ENCODE peak calls at places on chromosomes 2 and 18, in four cellular contexts. W is brain microvascular endothelial cell, F is stomach, Z is HCT116. B is an unnamed sample.

GRCh38 chr2:42971947-42972736 is 179.8 kb upstream of the HAAO start:
- DNase-seq in W (no peak), F (no peak), Z (no peak), B (no peak)

GRCh38 chr2:209933499-209934458 is 68.7 kb upstream of the RPE start:
- DNase-seq in W (peak; percentile 81), F (peak; percentile 40), Z (no peak), B (no peak)

GRCh38 chr18:38464024-38464423 is 898.4 kb upstream of the CELF4 start:
- DNase-seq in W (no peak), F (no peak), Z (no peak), B (no peak)

GRCh38 chr2:28755411-28755810 is 3.8 kb downstream of the PPP1CB start:
- DNase-seq in W (peak; percentile 13), F (no peak), Z (no peak), B (no peak)

GRCh38 chr2:235556901-235557300 is 63.1 kb downstream of the AGAP1 start:
- DNase-seq in W (no peak), F (no peak), Z (no peak), B (no peak)

GRCh38 chr2:38509322-38509946 is 93.3 kb downstream of the HNRNPLL start:
- DNase-seq in W (peak; percentile 50), F (no peak), Z (no peak), B (no peak)

GRCh38 chr2:2187196-2187595 is 143.9 kb downstream of the MYT1L start:
- DNase-seq in W (no peak), F (no peak), Z (no peak), B (no peak)

GRCh38 chr2:38505779-38506178 is 96.9 kb downstream of the HNRNPLL start:
- DNase-seq in W (peak; percentile 48), F (no peak), Z (no peak), B (no peak)

GRCh38 chr2:211822686-211823335 is 715.8 kb downstream of the ERBB4 start:
- DNase-seq in W (peak; percentile 29), F (no peak), Z (no peak), B (no peak)

GRCh38 chr18:3246636-3247242 is 862 bp upstream of the MYL12A start:
- DNase-seq in W (no peak), F (no peak), Z (no peak), B (no peak)

GRCh38 chr2:222468338-222468737 is 44.0 kb downstream of the SGPP2 start:
- DNase-seq in W (no peak), F (peak; percentile 79), Z (no peak), B (no peak)

GRCh38 chr2:96409543-96410184 is 74.1 kb downstream of the NCAPH start:
- DNase-seq in W (no peak), F (no peak), Z (no peak), B (no peak)

GRCh38 chr2:109660046-109660860 is 46.1 kb downstream of the SOWAHC start:
- DNase-seq in W (no peak), F (no peak), Z (no peak), B (no peak)

GRCh38 chr18:49052891-49053644 is 102.3 kb upstream of the SMAD7 start:
- DNase-seq in W (peak; percentile 99), F (no peak), Z (no peak), B (no peak)

GRCh38 chr2:138722316-138722715 is 57.9 kb downstream of the NXPH2 start:
- DNase-seq in W (no peak), F (no peak), Z (no peak), B (no peak)

GRCh38 chr18:79962835-79963657 is 1.4 kb upstream of the HSBP1L1 start:
- DNase-seq in W (no peak), F (no peak), Z (no peak), B (no peak)

GRCh38 chr2:200616193-200616592 is 30.4 kb downstream of the AOX1 start:
- DNase-seq in W (no peak), F (no peak), Z (no peak), B (no peak)

GRCh38 chr2:223054193-223054781 is 2.3 kb downstream of the KCNE4 start:
- DNase-seq in W (peak; percentile 63), F (no peak), Z (no peak), B (no peak)

GRCh38 chr2:58019209-58019608 is 27.4 kb upstream of the VRK2 start:
- DNase-seq in W (no peak), F (no peak), Z (no peak), B (no peak)

GRCh38 chr2:72143441-72144356 is 4.0 kb downstream of the CYP26B1 start:
- DNase-seq in W (no peak), F (peak; percentile 20), Z (no peak), B (no peak)

GRCh38 chr2:3634631-3635091 is 23.3 kb upstream of the ALLC start:
- DNase-seq in W (no peak), F (peak; percentile 10), Z (no peak), B (no peak)

GRCh38 chr2:130286983-130287655 is 55.6 kb upstream of the IMP4 start:
- DNase-seq in W (no peak), F (no peak), Z (no peak), B (no peak)

GRCh38 chr18:36394486-36394885 is 97.0 kb downstream of the FHOD3 start:
- DNase-seq in W (no peak), F (no peak), Z (no peak), B (no peak)

GRCh38 chr2:15620340-15620739 is 28.7 kb downstream of the DDX1 start:
- DNase-seq in W (no peak), F (no peak), Z (no peak), B (no peak)

GRCh38 chr2:204239756-204240155 is 303.2 kb downstream of the ICOS start:
- DNase-seq in W (no peak), F (no peak), Z (no peak), B (no peak)

GRCh38 chr2:207251573-207252192 is 85.9 kb upstream of the KLF7 start:
- DNase-seq in W (no peak), F (no peak), Z (no peak), B (no peak)

GRCh38 chr2:94861308-94862152 is 9.7 kb upstream of the TEKT4 start:
- DNase-seq in W (no peak), F (no peak), Z (no peak), B (no peak)

GRCh38 chr2:10009271-10009810 is 34.0 kb upstream of the KLF11 start:
- DNase-seq in W (no peak), F (peak; percentile 43), Z (no peak), B (no peak)

GRCh38 chr2:20614201-20615045 is 36.5 kb downstream of the HS1BP3 start:
- DNase-seq in W (no peak), F (peak; percentile 69), Z (no peak), B (peak; percentile 18)

GRCh38 chr2:42638080-42638784 is 69.8 kb downstream of the MTA3 start:
- DNase-seq in W (no peak), F (no peak), Z (no peak), B (no peak)

GRCh38 chr18:35500113-35500512 is 2.4 kb upstream of the INO80C start:
- DNase-seq in W (no peak), F (no peak), Z (no peak), B (no peak)

GRCh38 chr2:126802774-126803421 is 95.8 kb upstream of the TEX51 start:
- DNase-seq in W (no peak), F (no peak), Z (no peak), B (no peak)

DNA sequence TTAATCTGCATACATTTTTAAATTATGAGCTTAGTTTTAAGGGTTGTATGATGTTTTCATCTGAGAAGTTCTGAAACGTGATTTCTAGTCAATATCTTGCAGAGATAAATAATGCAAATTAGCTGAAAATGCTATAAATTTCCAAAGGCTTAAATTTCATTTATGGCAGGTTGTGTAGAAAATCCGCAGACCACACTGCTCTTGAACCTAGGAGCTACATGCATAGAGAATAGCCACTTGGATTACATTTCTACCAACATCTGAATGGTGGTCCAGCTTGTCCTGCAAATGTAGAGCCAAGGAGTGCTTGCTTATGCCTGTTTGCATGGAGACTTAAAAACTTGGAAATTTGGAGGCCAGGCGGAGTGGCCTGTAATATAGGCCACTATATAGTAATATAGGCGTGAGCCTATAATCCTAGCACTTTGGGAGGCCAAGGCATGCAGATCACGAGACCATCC is 6.8 kb downstream of the MAT2A start:
- DNase-seq in W (no peak), F (no peak), Z (peak; percentile 43), B (no peak)
- H3K27ac ChIP-seq in W (no peak overlapping the region), F (no peak overlapping the region), Z (peak overlapping the region; percentile 37), B (no peak overlapping the region)

GRCh38 chr2:241811952-241812729 is 3.1 kb downstream of the NEU4 start:
- DNase-seq in W (no peak), F (no peak), Z (no peak), B (no peak)

GRCh38 chr2:241809383-241810303 is 650 bp downstream of the NEU4 start:
- DNase-seq in W (no peak), F (no peak), Z (no peak), B (no peak)

GRCh38 chr2:241810304-241811208 is 1.6 kb downstream of the NEU4 start:
- DNase-seq in W (no peak), F (no peak), Z (no peak), B (no peak)

GRCh38 chr2:241812730-241813079 is 3.7 kb downstream of the NEU4 start:
- DNase-seq in W (no peak), F (no peak), Z (no peak), B (no peak)

GRCh38 chr2:241811209-241811951 is 2.4 kb downstream of the NEU4 start:
- DNase-seq in W (no peak), F (no peak), Z (no peak), B (no peak)
- H3K27me3 ChIP-seq in W (no peaks in the 10 kb centered on the region), F (no peaks in the 10 kb centered on the region), Z (no peaks in the 10 kb centered on the region), B (no peaks in the 10 kb centered on the region)

GRCh38 chr2:102008490-102008889 is 16.7 kb downstream of the IL1R2 start:
- DNase-seq in W (no peak), F (no peak), Z (no peak), B (no peak)

GRCh38 chr2:102012061-102012460 is 20.3 kb downstream of the IL1R2 start:
- DNase-seq in W (no peak), F (no peak), Z (no peak), B (no peak)

GRCh38 chr2:102013200-102014040 is 21.7 kb downstream of the IL1R2 start:
- DNase-seq in W (no peak), F (no peak), Z (no peak), B (no peak)

GRCh38 chr2:102009557-102009956 is 17.8 kb downstream of the IL1R2 start:
- DNase-seq in W (no peak), F (no peak), Z (no peak), B (no peak)

DNA sequence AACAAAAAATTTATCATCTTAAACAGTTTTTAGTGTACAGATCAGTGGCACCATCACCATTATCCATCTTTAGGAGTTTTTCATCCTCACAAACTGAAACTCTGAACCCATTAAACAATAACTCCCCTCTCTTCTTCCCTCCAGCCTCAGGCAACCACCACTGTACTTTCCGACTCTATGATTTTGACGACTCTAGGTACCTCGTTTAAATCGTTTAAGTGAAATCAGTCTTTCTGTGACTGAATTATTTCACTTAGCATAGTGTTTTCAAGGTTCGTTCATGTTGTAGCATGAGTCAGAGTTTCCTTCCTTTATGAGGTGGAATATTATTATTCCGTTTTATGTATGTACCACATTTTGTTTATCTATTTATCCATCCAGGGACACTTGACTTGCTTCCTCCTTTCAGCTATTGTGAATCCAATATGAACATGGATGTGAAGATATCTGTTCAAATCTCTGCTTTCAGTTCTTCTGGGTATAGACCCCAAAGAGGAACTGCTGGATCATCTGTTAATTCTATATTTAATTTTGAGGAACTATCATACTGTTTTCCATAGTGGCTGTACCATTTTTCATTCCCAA is 19.1 kb downstream of the IL1R2 start:
- DNase-seq in W (no peak), F (no peak), Z (no peak), B (no peak)
- H3K4me3 ChIP-seq in W (no peak overlapping the region), F (no peak overlapping the region), Z (no peak overlapping the region), B (no peak overlapping the region)

GRCh38 chr2:231716641-231717280 is 8.4 kb downstream of the PTMA start:
- DNase-seq in W (peak; percentile 45), F (no peak), Z (no peak), B (no peak)
- H3K27ac ChIP-seq in W (peak overlapping the region; percentile 40), F (no peak overlapping the region), Z (no peak overlapping the region), B (no peak overlapping the region)